ENCODE peak calls at places on chromosomes 6 and 20, in five cellular contexts. O, J, P, X and W are unnamed samples.
A peak's percentile ranks its signal among the peaks of the same experiment; 100 is the strongest.

GRCh38 chr6:147204060-147204785 is at the start of gene STXBP5:
- DNase-seq in O (peak; percentile 42), J (no peak), P (peak; percentile 19), X (peak; percentile 26), W (peak; percentile 45)

GRCh38 chr6:30720738-30721197 is 616 bp downstream of the TUBB start:
- DNase-seq in O (peak; percentile 70), J (no peak), P (peak; percentile 42), X (peak; percentile 29), W (peak; percentile 10)

GRCh38 chr6:26197736-26198625 is 110.8 kb downstream of the HFE start:
- DNase-seq in O (peak; percentile 39), J (no peak), P (no peak), X (no peak), W (no peak)

GRCh38 chr20:39289316-39289715 is 327.2 kb downstream of the DHX35 start:
- DNase-seq in O (no peak), J (no peak), P (no peak), X (no peak), W (no peak)

GRCh38 chr6:106751501-106752252 is 122.3 kb downstream of the QRSL1 start:
- DNase-seq in O (no peak), J (no peak), P (no peak), X (no peak), W (peak; percentile 17)

GRCh38 chr6:156449569-156449968 is 327.6 kb upstream of the ARID1B start:
- DNase-seq in O (no peak), J (no peak), P (no peak), X (no peak), W (no peak)

GRCh38 chr6:138570716-138571020 is 71.4 kb upstream of the NHSL1 start:
- DNase-seq in O (no peak), J (no peak), P (no peak), X (no peak), W (no peak)

GRCh38 chr20:39107741-39108140 is 145.6 kb downstream of the DHX35 start:
- DNase-seq in O (no peak), J (no peak), P (no peak), X (no peak), W (peak; percentile 47)

GRCh38 chr6:142744836-142745235 is 200.1 kb downstream of the HIVEP2 start:
- DNase-seq in O (no peak), J (no peak), P (no peak), X (no peak), W (peak; percentile 33)

GRCh38 chr20:51036827-51037229 is 13.9 kb upstream of the KCNG1 start:
- DNase-seq in O (no peak), J (no peak), P (no peak), X (no peak), W (no peak)

GRCh38 chr20:54472607-54473006 is 2.8 kb upstream of the DOK5 start:
- DNase-seq in O (no peak), J (no peak), P (no peak), X (no peak), W (no peak)

GRCh38 chr20:5191829-5192569 is 65.2 kb downstream of the CDS2 start:
- DNase-seq in O (peak; percentile 50), J (no peak), P (no peak), X (no peak), W (peak; percentile 87)

GRCh38 chr6:8852332-8852731 is 417.0 kb upstream of the SLC35B3 start:
- DNase-seq in O (no peak), J (no peak), P (no peak), X (no peak), W (no peak)

GRCh38 chr6:3943373-3943772 is 94.2 kb downstream of the FAM50B start:
- DNase-seq in O (no peak), J (no peak), P (no peak), X (no peak), W (no peak)

GRCh38 chr6:41306187-41306854 is 19.8 kb upstream of the TREM1 start:
- DNase-seq in O (peak; percentile 61), J (no peak), P (peak; percentile 30), X (peak; percentile 27), W (peak; percentile 40)

GRCh38 chr6:9646346-9647042 is 768.4 kb downstream of the TFAP2A start:
- DNase-seq in O (no peak), J (no peak), P (no peak), X (no peak), W (peak; percentile 34)

GRCh38 chr6:2259002-2259494 is 13.6 kb upstream of the GMDS start:
- DNase-seq in O (no peak), J (no peak), P (no peak), X (no peak), W (no peak)

GRCh38 chr20:10924628-10925266 is 250.9 kb upstream of the JAG1 start:
- DNase-seq in O (no peak), J (peak; percentile 93), P (no peak), X (no peak), W (peak; percentile 55)

GRCh38 chr6:107731422-107732319 is 92.4 kb downstream of the SCML4 start:
- DNase-seq in O (no peak), J (no peak), P (no peak), X (no peak), W (no peak)

GRCh38 chr6:148520109-148520841 is 177.6 kb downstream of the SASH1 start:
- DNase-seq in O (no peak), J (no peak), P (no peak), X (no peak), W (no peak)

GRCh38 chr6:41836660-41837052 is 49.2 kb downstream of the TOMM6 start:
- DNase-seq in O (no peak), J (no peak), P (no peak), X (no peak), W (no peak)

GRCh38 chr6:32972353-32973143 is 4.2 kb downstream of the BRD2 start:
- DNase-seq in O (no peak), J (no peak), P (no peak), X (peak; percentile 46), W (no peak)

GRCh38 chr6:31690231-31691077 is 9.6 kb upstream of the LY6G5C start:
- DNase-seq in O (no peak), J (no peak), P (no peak), X (no peak), W (no peak)

GRCh38 chr20:25230177-25230831 is 17.6 kb upstream of the PYGB start:
- DNase-seq in O (no peak), J (no peak), P (no peak), X (no peak), W (no peak)

GRCh38 chr6:169977434-169978265 is 226.2 kb downstream of the ERMARD start:
- DNase-seq in O (no peak), J (no peak), P (no peak), X (no peak), W (no peak)